ENCODE peak calls at places on chromosome 2, in eight cellular contexts. One of them, this sample, is unnamed.
A peak's percentile ranks its signal among the peaks of the same experiment; 100 is the strongest.

GRCh38 chr2:239693330-239693729 is 292.5 kb upstream of the HDAC4 start:
- DNase-seq in Caco-2: no peak
- DNase-seq in RWPE1: no peak
- DNase-seq in HT1080: no peak
- DNase-seq in putamen: no peak
- DNase-seq in heart left ventricle: no peak
- DNase-seq in NCI-H1694 treated with DMSO at 0.1 percent for 48 hours: no peak
- DNase-seq in NCI-H187 treated with DMSO at 0.1 percent for 48 hours: no peak
- DNase-seq in this sample: no peak

GRCh38 chr2:159798376-159798724 is 342 bp upstream of the CD302 start:
- DNase-seq in heart left ventricle: no peak
- DNase-seq in NCI-H187 treated with DMSO at 0.1 percent for 48 hours: no peak
- DNase-seq in HT1080: no peak
- DNase-seq in NCI-H1694 treated with DMSO at 0.1 percent for 48 hours: no peak
- DNase-seq in RWPE1: no peak
- DNase-seq in putamen: no peak
- DNase-seq in Caco-2: no peak
- DNase-seq in this sample: no peak

GRCh38 chr2:168534926-168535325 is 78.9 kb downstream of the CERS6 start:
- DNase-seq in NCI-H1694 treated with DMSO at 0.1 percent for 48 hours: no peak
- DNase-seq in heart left ventricle: no peak
- DNase-seq in NCI-H187 treated with DMSO at 0.1 percent for 48 hours: no peak
- DNase-seq in putamen: no peak
- DNase-seq in RWPE1: no peak
- DNase-seq in HT1080: no peak
- DNase-seq in Caco-2: no peak
- DNase-seq in this sample: no peak

GRCh38 chr2:151775057-151775740 is 40.9 kb upstream of the NEB start:
- DNase-seq in Caco-2: no peak
- DNase-seq in HT1080: no peak
- DNase-seq in RWPE1: no peak
- DNase-seq in NCI-H1694 treated with DMSO at 0.1 percent for 48 hours: no peak
- DNase-seq in NCI-H187 treated with DMSO at 0.1 percent for 48 hours: no peak
- DNase-seq in putamen: peak; percentile 16
- DNase-seq in heart left ventricle: no peak
- DNase-seq in this sample: no peak

GRCh38 chr2:221494556-221494955 is 77.5 kb downstream of the EPHA4 start:
- DNase-seq in putamen: no peak
- DNase-seq in HT1080: peak; percentile 62
- DNase-seq in NCI-H1694 treated with DMSO at 0.1 percent for 48 hours: no peak
- DNase-seq in RWPE1: peak; percentile 45
- DNase-seq in NCI-H187 treated with DMSO at 0.1 percent for 48 hours: no peak
- DNase-seq in heart left ventricle: no peak
- DNase-seq in Caco-2: peak; percentile 47
- DNase-seq in this sample: no peak

GRCh38 chr2:174117951-174118930 is 130.1 kb downstream of the OLA1 start:
- DNase-seq in NCI-H1694 treated with DMSO at 0.1 percent for 48 hours: peak; percentile 79
- DNase-seq in NCI-H187 treated with DMSO at 0.1 percent for 48 hours: no peak
- DNase-seq in Caco-2: no peak
- DNase-seq in putamen: no peak
- DNase-seq in RWPE1: peak; percentile 56
- DNase-seq in heart left ventricle: no peak
- DNase-seq in HT1080: peak; percentile 83
- DNase-seq in this sample: no peak

GRCh38 chr2:192993059-192993458 is 798.3 kb upstream of the TMEFF2 start:
- DNase-seq in putamen: no peak
- DNase-seq in Caco-2: no peak
- DNase-seq in heart left ventricle: no peak
- DNase-seq in HT1080: no peak
- DNase-seq in NCI-H1694 treated with DMSO at 0.1 percent for 48 hours: no peak
- DNase-seq in RWPE1: no peak
- DNase-seq in NCI-H187 treated with DMSO at 0.1 percent for 48 hours: no peak
- DNase-seq in this sample: no peak

GRCh38 chr2:30236591-30237245 is 5.4 kb downstream of the LBH start:
- DNase-seq in NCI-H187 treated with DMSO at 0.1 percent for 48 hours: no peak
- DNase-seq in HT1080: no peak
- DNase-seq in NCI-H1694 treated with DMSO at 0.1 percent for 48 hours: no peak
- DNase-seq in putamen: no peak
- DNase-seq in RWPE1: no peak
- DNase-seq in Caco-2: no peak
- DNase-seq in heart left ventricle: peak; percentile 72
- DNase-seq in this sample: peak; percentile 18

GRCh38 chr2:54459037-54459441 is 2.9 kb downstream of the SPTBN1 start:
- DNase-seq in NCI-H1694 treated with DMSO at 0.1 percent for 48 hours: no peak
- DNase-seq in RWPE1: no peak
- DNase-seq in putamen: no peak
- DNase-seq in NCI-H187 treated with DMSO at 0.1 percent for 48 hours: no peak
- DNase-seq in HT1080: peak; percentile 67
- DNase-seq in heart left ventricle: no peak
- DNase-seq in Caco-2: no peak
- DNase-seq in this sample: no peak

GRCh38 chr2:76997296-76997695 is 524.9 kb downstream of the LRRTM4 start:
- DNase-seq in putamen: no peak
- DNase-seq in NCI-H1694 treated with DMSO at 0.1 percent for 48 hours: no peak
- DNase-seq in Caco-2: no peak
- DNase-seq in heart left ventricle: no peak
- DNase-seq in HT1080: no peak
- DNase-seq in NCI-H187 treated with DMSO at 0.1 percent for 48 hours: no peak
- DNase-seq in RWPE1: no peak
- DNase-seq in this sample: no peak

GRCh38 chr2:157996799-157997198 is 104.9 kb upstream of the UPP2 start:
- DNase-seq in heart left ventricle: no peak
- DNase-seq in putamen: no peak
- DNase-seq in NCI-H1694 treated with DMSO at 0.1 percent for 48 hours: no peak
- DNase-seq in HT1080: no peak
- DNase-seq in Caco-2: no peak
- DNase-seq in RWPE1: no peak
- DNase-seq in NCI-H187 treated with DMSO at 0.1 percent for 48 hours: no peak
- DNase-seq in this sample: no peak

GRCh38 chr2:227153307-227153706 is 10.7 kb downstream of the COL4A4 start:
- DNase-seq in RWPE1: no peak
- DNase-seq in heart left ventricle: no peak
- DNase-seq in NCI-H187 treated with DMSO at 0.1 percent for 48 hours: no peak
- DNase-seq in Caco-2: no peak
- DNase-seq in HT1080: no peak
- DNase-seq in putamen: no peak
- DNase-seq in NCI-H1694 treated with DMSO at 0.1 percent for 48 hours: no peak
- DNase-seq in this sample: no peak

GRCh38 chr2:80737047-80737446 is 432.5 kb upstream of the LRRTM1 start:
- DNase-seq in NCI-H1694 treated with DMSO at 0.1 percent for 48 hours: no peak
- DNase-seq in putamen: no peak
- DNase-seq in HT1080: no peak
- DNase-seq in RWPE1: no peak
- DNase-seq in heart left ventricle: no peak
- DNase-seq in NCI-H187 treated with DMSO at 0.1 percent for 48 hours: no peak
- DNase-seq in Caco-2: no peak
- DNase-seq in this sample: no peak

GRCh38 chr2:5657216-5657615 is 35.0 kb upstream of the SOX11 start:
- DNase-seq in HT1080: no peak
- DNase-seq in NCI-H1694 treated with DMSO at 0.1 percent for 48 hours: no peak
- DNase-seq in NCI-H187 treated with DMSO at 0.1 percent for 48 hours: no peak
- DNase-seq in heart left ventricle: no peak
- DNase-seq in RWPE1: no peak
- DNase-seq in Caco-2: no peak
- DNase-seq in putamen: no peak
- DNase-seq in this sample: no peak

GRCh38 chr2:219250044-219250781 is 2.8 kb upstream of the TUBA4B start:
- DNase-seq in NCI-H1694 treated with DMSO at 0.1 percent for 48 hours: no peak
- DNase-seq in HT1080: no peak
- DNase-seq in NCI-H187 treated with DMSO at 0.1 percent for 48 hours: no peak
- DNase-seq in RWPE1: no peak
- DNase-seq in heart left ventricle: no peak
- DNase-seq in Caco-2: no peak
- DNase-seq in putamen: no peak
- DNase-seq in this sample: no peak

GRCh38 chr2:106869512-106870276 is 16.3 kb downstream of the ST6GAL2 start:
- DNase-seq in Caco-2: no peak
- DNase-seq in NCI-H187 treated with DMSO at 0.1 percent for 48 hours: no peak
- DNase-seq in NCI-H1694 treated with DMSO at 0.1 percent for 48 hours: no peak
- DNase-seq in RWPE1: no peak
- DNase-seq in putamen: no peak
- DNase-seq in HT1080: no peak
- DNase-seq in heart left ventricle: no peak
- DNase-seq in this sample: no peak

GRCh38 chr2:96527052-96527964 is 9.2 kb upstream of the ARID5A start:
- DNase-seq in putamen: no peak
- DNase-seq in HT1080: no peak
- DNase-seq in NCI-H187 treated with DMSO at 0.1 percent for 48 hours: no peak
- DNase-seq in Caco-2: no peak
- DNase-seq in RWPE1: no peak
- DNase-seq in heart left ventricle: no peak
- DNase-seq in NCI-H1694 treated with DMSO at 0.1 percent for 48 hours: no peak
- DNase-seq in this sample: peak; percentile 75

GRCh38 chr2:72915907-72916742 is 1.2 kb upstream of the EMX1 start:
- DNase-seq in heart left ventricle: no peak
- DNase-seq in HT1080: no peak
- DNase-seq in RWPE1: peak; percentile 55
- DNase-seq in Caco-2: peak; percentile 87
- DNase-seq in NCI-H1694 treated with DMSO at 0.1 percent for 48 hours: peak; percentile 38
- DNase-seq in putamen: no peak
- DNase-seq in NCI-H187 treated with DMSO at 0.1 percent for 48 hours: no peak
- DNase-seq in this sample: no peak

GRCh38 chr2:205800804-205801203 is 118.5 kb downstream of the NRP2 start:
- DNase-seq in HT1080: no peak
- DNase-seq in Caco-2: no peak
- DNase-seq in NCI-H187 treated with DMSO at 0.1 percent for 48 hours: no peak
- DNase-seq in putamen: peak; percentile 10
- DNase-seq in heart left ventricle: no peak
- DNase-seq in RWPE1: no peak
- DNase-seq in NCI-H1694 treated with DMSO at 0.1 percent for 48 hours: no peak
- DNase-seq in this sample: peak; percentile 91

GRCh38 chr2:7999683-8000476 is 682.0 kb upstream of the ID2 start:
- DNase-seq in heart left ventricle: no peak
- DNase-seq in RWPE1: no peak
- DNase-seq in NCI-H187 treated with DMSO at 0.1 percent for 48 hours: no peak
- DNase-seq in Caco-2: no peak
- DNase-seq in NCI-H1694 treated with DMSO at 0.1 percent for 48 hours: no peak
- DNase-seq in putamen: no peak
- DNase-seq in HT1080: no peak
- DNase-seq in this sample: no peak

GRCh38 chr2:237291138-237291792 is 122.7 kb downstream of the COL6A3 start:
- DNase-seq in NCI-H1694 treated with DMSO at 0.1 percent for 48 hours: peak; percentile 92
- DNase-seq in Caco-2: peak; percentile 6
- DNase-seq in RWPE1: peak; percentile 87
- DNase-seq in putamen: peak; percentile 28
- DNase-seq in HT1080: peak; percentile 96
- DNase-seq in NCI-H187 treated with DMSO at 0.1 percent for 48 hours: peak; percentile 53
- DNase-seq in heart left ventricle: peak; percentile 93
- DNase-seq in this sample: peak; percentile 98

This sample was measured in ovary.